ENCODE peak calls at places on chromosomes 12 and 14, in nine cellular contexts. V, C, R, K, D, H, Z, M and N are unnamed samples.

GRCh38 chr12:96846313-96846712 is 60.7 kb upstream of the NEDD1 start:
- DNase-seq in V (no peak), C (no peak), R (no peak), K (no peak), D (no peak), H (no peak), Z (no peak), M (no peak), N (no peak)

GRCh38 chr12:27940756-27941402 is 31.7 kb downstream of the PTHLH start:
- DNase-seq in V (peak), C (peak), R (peak), K (peak), D (peak), H (peak), Z (peak), M (no peak), N (peak)

GRCh38 chr12:12577786-12578185 is 15.1 kb upstream of the DUSP16 start:
- DNase-seq in V (no peak), C (no peak), R (no peak), K (no peak), D (no peak), H (no peak), Z (no peak), M (no peak), N (no peak)

GRCh38 chr12:2998789-2999264 is 39.6 kb downstream of the TEAD4 start:
- DNase-seq in V (no peak), C (no peak), R (peak), K (no peak), D (no peak), H (no peak), Z (no peak), M (no peak), N (no peak)

GRCh38 chr14:106528717-106529116 is 1002.3 kb downstream of the TMEM121 start:
- DNase-seq in V (no peak), C (no peak), R (no peak), K (no peak), D (no peak), H (no peak), Z (no peak), M (no peak), N (no peak)

GRCh38 chr12:72901685-72902084 is 629.5 kb downstream of the TRHDE start:
- DNase-seq in V (no peak), C (no peak), R (no peak), K (no peak), D (no peak), H (no peak), Z (no peak), M (no peak), N (no peak)

GRCh38 chr14:29463727-29464370 is 463.8 kb downstream of the PRKD1 start:
- DNase-seq in V (no peak), C (no peak), R (no peak), K (no peak), D (no peak), H (no peak), Z (no peak), M (no peak), N (no peak)

GRCh38 chr12:19052689-19053088 is 76.8 kb upstream of the PLEKHA5 start:
- DNase-seq in V (no peak), C (no peak), R (no peak), K (no peak), D (no peak), H (no peak), Z (no peak), M (no peak), N (no peak)

GRCh38 chr14:90993792-90994191 is 66.6 kb downstream of the RPS6KA5 start:
- DNase-seq in V (no peak), C (no peak), R (no peak), K (no peak), D (no peak), H (no peak), Z (no peak), M (no peak), N (no peak)

GRCh38 chr12:62256408-62257079 is 3.7 kb upstream of the USP15 start:
- DNase-seq in V (no peak), C (no peak), R (no peak), K (no peak), D (no peak), H (no peak), Z (no peak), M (no peak), N (no peak)

GRCh38 chr14:100533647-100534485 is 53.4 kb downstream of the BEGAIN start:
- DNase-seq in V (no peak), C (peak), R (peak), K (peak), D (peak), H (no peak), Z (peak), M (peak), N (peak)

GRCh38 chr14:67515386-67516079 is 17.6 kb upstream of the PLEKHH1 start:
- DNase-seq in V (no peak), C (peak), R (peak), K (no peak), D (no peak), H (no peak), Z (no peak), M (no peak), N (peak)
- TF ChIP-seq CTCF in V (no peak), C (no peak), R (no peak), K (no peak), D (no peak), H (no peak), Z (no peak), M (no peak), N (no peak)

GRCh38 chr12:55830601-55831406 is 1.4 kb upstream of the DNAJC14 start:
- DNase-seq in V (peak), C (peak), R (peak), K (peak), D (peak), H (no peak), Z (peak), M (peak), N (peak)
- TF ChIP-seq POLR2A in V (peak), C (no peak), R (peak), K (peak), D (peak), H (peak), Z (no peak), M (peak), N (peak)

GRCh38 chr12:26666286-26666685 is 166.7 kb downstream of the ITPR2 start:
- DNase-seq in V (no peak), C (no peak), R (no peak), K (no peak), D (no peak), H (no peak), Z (no peak), M (no peak), N (no peak)
- TF ChIP-seq EP300 in V (no peak), C (no peak), R (no peak), K (no peak), D (no peak), H (no peak), Z (no peak), M (no peak), N (no peak)

DNA sequence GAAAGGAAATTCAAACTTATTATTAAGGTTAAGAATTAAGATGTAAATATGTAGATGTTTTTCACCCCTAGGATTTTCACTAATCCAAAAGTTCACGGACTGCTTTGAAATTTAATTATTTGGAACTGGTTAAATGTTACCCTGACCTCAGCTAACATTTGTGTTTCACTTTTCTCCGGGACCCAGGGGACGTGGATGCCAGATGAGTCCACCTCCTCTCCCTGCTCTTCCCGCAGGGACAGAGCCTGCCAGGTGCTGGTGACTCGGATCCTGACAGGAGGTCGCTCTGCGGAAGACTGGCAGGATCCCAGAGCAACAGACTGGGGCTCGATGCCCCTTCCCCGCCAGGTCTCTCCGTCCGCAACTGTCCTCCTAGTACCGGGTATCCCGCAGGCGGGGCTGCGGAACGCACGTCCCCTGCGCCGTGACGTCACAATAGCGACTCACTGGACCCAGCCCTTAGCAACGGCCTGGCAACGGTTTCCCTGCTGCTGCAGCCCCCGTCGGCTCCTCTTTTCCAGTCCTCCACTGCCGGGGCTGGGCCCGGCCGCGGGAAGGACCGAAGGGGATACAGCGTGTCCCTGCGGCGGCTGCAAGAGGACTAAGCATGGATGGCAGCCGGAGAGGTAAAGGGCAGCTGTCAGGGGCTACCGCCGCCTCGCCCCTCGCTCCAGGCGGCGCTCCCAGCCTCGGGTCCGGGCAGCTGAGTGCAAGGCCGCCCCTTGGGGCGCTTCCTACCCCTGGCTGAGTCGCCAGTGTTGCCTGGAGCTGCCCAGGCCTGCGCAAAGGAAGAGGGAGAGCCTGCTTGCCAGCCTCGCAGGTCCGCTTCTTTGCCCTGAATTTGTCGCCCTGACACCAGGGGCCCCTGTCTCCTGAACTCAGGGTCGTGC is at the start of gene SPATA7:
- DNase-seq in V (peak), C (peak), R (peak), K (peak), D (peak), H (peak), Z (peak), M (peak), N (peak)
- TF ChIP-seq CTCF in V (no peak), C (no peak), R (no peak), K (no peak), D (no peak), H (no peak), Z (no peak), M (no peak), N (no peak)

DNA sequence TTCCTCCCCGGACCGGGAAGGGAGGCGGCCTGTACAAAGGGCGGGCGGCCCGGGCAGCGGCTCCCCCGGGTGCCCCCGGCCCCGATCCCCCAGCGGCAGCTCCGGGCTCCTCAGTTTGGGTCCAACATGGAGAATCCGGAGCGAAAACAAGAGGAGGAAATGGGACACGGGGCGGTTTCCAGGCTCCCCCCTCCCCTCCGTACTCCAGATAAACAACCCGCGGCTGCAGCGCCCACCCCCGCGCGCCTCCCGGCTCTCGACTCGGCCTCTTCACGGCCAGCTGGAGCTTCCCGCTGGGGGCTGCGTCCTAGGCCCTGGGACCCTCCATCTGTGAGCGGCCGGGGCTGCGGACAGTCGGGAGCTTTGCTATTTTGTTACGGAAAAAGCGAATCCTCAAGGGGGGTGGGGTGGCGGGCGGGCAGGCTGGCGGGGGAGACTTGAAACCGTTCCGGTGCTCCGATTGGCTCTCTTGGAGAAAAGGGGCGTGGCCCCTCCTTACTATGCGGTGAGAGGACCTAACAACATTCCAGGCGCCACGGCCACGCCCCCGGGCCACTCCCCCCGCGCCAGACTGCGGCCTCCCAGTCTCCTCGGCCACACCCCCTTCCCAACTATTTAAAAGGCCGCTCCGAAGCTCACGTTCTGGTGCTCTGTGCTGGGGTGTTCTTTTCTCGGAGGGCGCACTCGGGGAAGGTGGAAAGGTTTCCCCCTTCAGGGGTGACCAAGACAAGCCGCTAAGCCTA is at the start of gene CTDSP2:
- DNase-seq in V (peak), C (peak), R (peak), K (peak), D (peak), H (peak), Z (peak), M (peak), N (peak)
- TF ChIP-seq POLR2A in V (peak), C (no peak), R (peak), K (peak), D (peak), H (no peak), Z (peak), M (peak), N (peak)

GRCh38 chr14:50550294-50550693 is 9.7 kb upstream of the ATL1 start:
- DNase-seq in V (no peak), C (no peak), R (no peak), K (no peak), D (no peak), H (no peak), Z (no peak), M (no peak), N (no peak)
- TF ChIP-seq EP300 in V (no peak), C (no peak), R (no peak), K (no peak), D (no peak), H (no peak), Z (no peak), M (no peak), N (no peak)

GRCh38 chr12:108237272-108237671 is 101.8 kb downstream of the CMKLR1 start:
- DNase-seq in V (peak), C (no peak), R (no peak), K (no peak), D (no peak), H (no peak), Z (no peak), M (no peak), N (no peak)
- TF ChIP-seq CTCF in V (no peak), C (no peak), R (no peak), K (no peak), D (no peak), H (peak), Z (no peak), M (peak), N (no peak)

GRCh38 chr12:112418596-112419268 is at the start of gene PTPN11:
- DNase-seq in V (peak), C (peak), R (peak), K (peak), D (peak), H (no peak), Z (peak), M (peak), N (peak)
- TF ChIP-seq POLR2A in V (peak), C (no peak), R (peak), K (peak), D (peak), H (peak), Z (peak), M (peak), N (peak)

DNA sequence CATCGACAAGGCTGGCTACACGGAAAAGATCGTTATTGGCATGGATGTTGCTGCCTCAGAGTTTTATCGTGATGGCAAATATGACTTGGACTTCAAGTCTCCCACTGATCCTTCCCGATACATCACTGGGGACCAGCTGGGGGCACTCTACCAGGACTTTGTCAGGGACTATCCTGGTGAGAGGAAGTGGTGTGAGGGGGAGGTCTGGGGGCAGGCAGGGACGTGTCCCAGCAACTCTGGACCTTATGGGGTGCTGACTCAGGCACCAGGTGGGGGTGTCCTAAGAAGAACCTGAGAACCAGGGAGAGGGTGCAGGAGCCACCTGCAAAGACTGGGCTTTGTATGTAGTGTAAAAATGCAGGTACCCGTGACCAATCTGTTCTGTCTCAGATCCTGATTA is 5.2 kb downstream of the ENO2 start:
- DNase-seq in V (no peak), C (no peak), R (peak), K (no peak), D (no peak), H (no peak), Z (peak), M (no peak), N (no peak)
- TF ChIP-seq EP300 in V (no peak), C (no peak), R (no peak), K (no peak), D (no peak), H (no peak), Z (no peak), M (no peak), N (no peak)